ENCODE peak calls at places on chromosomes 11 and 22, in ten cellular contexts. One of them, this sample, is unnamed.
A peak's percentile ranks its signal among the peaks of the same experiment; 100 is the strongest.

GRCh38 chr11:11025087-11025486 is 167.2 kb upstream of the ZBED5 start:
- DNase-seq in AG09309: no peak
- DNase-seq in esophagus squamous epithelium: no peak
- DNase-seq in stimulated activated CD8-positive, alpha-beta memory T cell treated with anti-CD3 and anti-CD28 coated beads, Interleukin-7, amount 100 ng/mL, for 1 hour: no peak
- DNase-seq in H4: no peak
- DNase-seq in stomach: no peak
- DNase-seq in activated CD4-positive, CD25-positive, alpha-beta regulatory T cell: no peak
- DNase-seq in HFFc6: no peak
- DNase-seq in epithelial cell of proximal tubule: no peak
- DNase-seq in neural crest cell: no peak
- DNase-seq in this sample: peak; percentile 65

GRCh38 chr11:95789506-95790122 is at the start of gene FAM76B:
- DNase-seq in H4: peak; percentile 99
- DNase-seq in epithelial cell of proximal tubule: peak; percentile 82
- DNase-seq in neural crest cell: peak; percentile 87
- DNase-seq in stomach: peak; percentile 97
- DNase-seq in stimulated activated CD8-positive, alpha-beta memory T cell treated with anti-CD3 and anti-CD28 coated beads, Interleukin-7, amount 100 ng/mL, for 1 hour: peak; percentile 90
- DNase-seq in esophagus squamous epithelium: peak; percentile 87
- DNase-seq in HFFc6: peak; percentile 99
- DNase-seq in AG09309: peak; percentile 94
- DNase-seq in activated CD4-positive, CD25-positive, alpha-beta regulatory T cell: peak; percentile 82
- DNase-seq in this sample: peak; percentile 99

GRCh38 chr11:69400769-69401590 is 80.5 kb upstream of the LINC01488 start:
- DNase-seq in neural crest cell: no peak
- DNase-seq in AG09309: no peak
- DNase-seq in esophagus squamous epithelium: no peak
- DNase-seq in epithelial cell of proximal tubule: no peak
- DNase-seq in stimulated activated CD8-positive, alpha-beta memory T cell treated with anti-CD3 and anti-CD28 coated beads, Interleukin-7, amount 100 ng/mL, for 1 hour: no peak
- DNase-seq in stomach: no peak
- DNase-seq in activated CD4-positive, CD25-positive, alpha-beta regulatory T cell: no peak
- DNase-seq in HFFc6: no peak
- DNase-seq in H4: no peak
- DNase-seq in this sample: no peak

GRCh38 chr11:10659339-10660216 is 34.0 kb downstream of the IRAG1 start:
- DNase-seq in stomach: no peak
- DNase-seq in epithelial cell of proximal tubule: peak; percentile 66
- DNase-seq in HFFc6: peak; percentile 97
- DNase-seq in neural crest cell: no peak
- DNase-seq in activated CD4-positive, CD25-positive, alpha-beta regulatory T cell: no peak
- DNase-seq in esophagus squamous epithelium: no peak
- DNase-seq in stimulated activated CD8-positive, alpha-beta memory T cell treated with anti-CD3 and anti-CD28 coated beads, Interleukin-7, amount 100 ng/mL, for 1 hour: no peak
- DNase-seq in H4: peak; percentile 75
- DNase-seq in AG09309: peak; percentile 90
- DNase-seq in this sample: peak; percentile 73

GRCh38 chr11:126079640-126080205 is 17.1 kb upstream of the CDON start:
- DNase-seq in stomach: no peak
- DNase-seq in neural crest cell: no peak
- DNase-seq in epithelial cell of proximal tubule: no peak
- DNase-seq in HFFc6: no peak
- DNase-seq in activated CD4-positive, CD25-positive, alpha-beta regulatory T cell: no peak
- DNase-seq in stimulated activated CD8-positive, alpha-beta memory T cell treated with anti-CD3 and anti-CD28 coated beads, Interleukin-7, amount 100 ng/mL, for 1 hour: no peak
- DNase-seq in AG09309: no peak
- DNase-seq in H4: no peak
- DNase-seq in esophagus squamous epithelium: no peak
- DNase-seq in this sample: no peak

GRCh38 chr11:134409552-134410429 is 2.3 kb downstream of the B3GAT1 start:
- DNase-seq in activated CD4-positive, CD25-positive, alpha-beta regulatory T cell: no peak
- DNase-seq in stomach: peak; percentile 67
- DNase-seq in esophagus squamous epithelium: no peak
- DNase-seq in stimulated activated CD8-positive, alpha-beta memory T cell treated with anti-CD3 and anti-CD28 coated beads, Interleukin-7, amount 100 ng/mL, for 1 hour: no peak
- DNase-seq in neural crest cell: no peak
- DNase-seq in epithelial cell of proximal tubule: no peak
- DNase-seq in H4: no peak
- DNase-seq in HFFc6: no peak
- DNase-seq in AG09309: no peak
- DNase-seq in this sample: no peak

GRCh38 chr11:11345099-11345498 is 8.0 kb downstream of the CSNK2A3 start:
- DNase-seq in stomach: peak; percentile 39
- DNase-seq in activated CD4-positive, CD25-positive, alpha-beta regulatory T cell: no peak
- DNase-seq in H4: no peak
- DNase-seq in epithelial cell of proximal tubule: no peak
- DNase-seq in AG09309: no peak
- DNase-seq in HFFc6: no peak
- DNase-seq in stimulated activated CD8-positive, alpha-beta memory T cell treated with anti-CD3 and anti-CD28 coated beads, Interleukin-7, amount 100 ng/mL, for 1 hour: no peak
- DNase-seq in neural crest cell: no peak
- DNase-seq in esophagus squamous epithelium: no peak
- DNase-seq in this sample: no peak

GRCh38 chr11:44453871-44454270 is 111.6 kb upstream of the CD82 start:
- DNase-seq in stomach: no peak
- DNase-seq in stimulated activated CD8-positive, alpha-beta memory T cell treated with anti-CD3 and anti-CD28 coated beads, Interleukin-7, amount 100 ng/mL, for 1 hour: no peak
- DNase-seq in epithelial cell of proximal tubule: no peak
- DNase-seq in neural crest cell: no peak
- DNase-seq in HFFc6: no peak
- DNase-seq in AG09309: no peak
- DNase-seq in esophagus squamous epithelium: no peak
- DNase-seq in H4: no peak
- DNase-seq in activated CD4-positive, CD25-positive, alpha-beta regulatory T cell: no peak
- DNase-seq in this sample: no peak

GRCh38 chr11:117473692-117474091 is 146.0 kb downstream of the CEP164 start:
- DNase-seq in esophagus squamous epithelium: no peak
- DNase-seq in H4: no peak
- DNase-seq in stomach: no peak
- DNase-seq in AG09309: no peak
- DNase-seq in activated CD4-positive, CD25-positive, alpha-beta regulatory T cell: no peak
- DNase-seq in HFFc6: no peak
- DNase-seq in neural crest cell: no peak
- DNase-seq in stimulated activated CD8-positive, alpha-beta memory T cell treated with anti-CD3 and anti-CD28 coated beads, Interleukin-7, amount 100 ng/mL, for 1 hour: no peak
- DNase-seq in epithelial cell of proximal tubule: no peak
- DNase-seq in this sample: peak; percentile 43

GRCh38 chr22:46830001-46830715 is 67.7 kb downstream of the TBC1D22A start:
- DNase-seq in activated CD4-positive, CD25-positive, alpha-beta regulatory T cell: no peak
- DNase-seq in stimulated activated CD8-positive, alpha-beta memory T cell treated with anti-CD3 and anti-CD28 coated beads, Interleukin-7, amount 100 ng/mL, for 1 hour: no peak
- DNase-seq in HFFc6: peak; percentile 68
- DNase-seq in epithelial cell of proximal tubule: no peak
- DNase-seq in esophagus squamous epithelium: no peak
- DNase-seq in stomach: peak; percentile 53
- DNase-seq in H4: no peak
- DNase-seq in AG09309: no peak
- DNase-seq in neural crest cell: no peak
- DNase-seq in this sample: peak; percentile 14

GRCh38 chr22:50444663-50445062 is 30.2 kb downstream of the SBF1 start:
- DNase-seq in epithelial cell of proximal tubule: peak; percentile 44
- DNase-seq in esophagus squamous epithelium: no peak
- DNase-seq in H4: no peak
- DNase-seq in activated CD4-positive, CD25-positive, alpha-beta regulatory T cell: no peak
- DNase-seq in AG09309: peak; percentile 20
- DNase-seq in neural crest cell: no peak
- DNase-seq in stimulated activated CD8-positive, alpha-beta memory T cell treated with anti-CD3 and anti-CD28 coated beads, Interleukin-7, amount 100 ng/mL, for 1 hour: no peak
- DNase-seq in stomach: peak; percentile 84
- DNase-seq in HFFc6: peak; percentile 73
- DNase-seq in this sample: peak; percentile 21

GRCh38 chr11:123628936-123629683 is 25.3 kb downstream of the SCN3B start:
- DNase-seq in esophagus squamous epithelium: no peak
- DNase-seq in activated CD4-positive, CD25-positive, alpha-beta regulatory T cell: no peak
- DNase-seq in stimulated activated CD8-positive, alpha-beta memory T cell treated with anti-CD3 and anti-CD28 coated beads, Interleukin-7, amount 100 ng/mL, for 1 hour: no peak
- DNase-seq in HFFc6: peak; percentile 74
- DNase-seq in H4: no peak
- DNase-seq in epithelial cell of proximal tubule: no peak
- DNase-seq in stomach: peak; percentile 32
- DNase-seq in AG09309: no peak
- DNase-seq in neural crest cell: no peak
- DNase-seq in this sample: no peak

GRCh38 chr11:74776546-74776945 is 27.9 kb downstream of the RNF169 start:
- DNase-seq in activated CD4-positive, CD25-positive, alpha-beta regulatory T cell: no peak
- DNase-seq in stimulated activated CD8-positive, alpha-beta memory T cell treated with anti-CD3 and anti-CD28 coated beads, Interleukin-7, amount 100 ng/mL, for 1 hour: no peak
- DNase-seq in HFFc6: no peak
- DNase-seq in esophagus squamous epithelium: no peak
- DNase-seq in stomach: no peak
- DNase-seq in H4: no peak
- DNase-seq in epithelial cell of proximal tubule: no peak
- DNase-seq in neural crest cell: no peak
- DNase-seq in AG09309: no peak
- DNase-seq in this sample: no peak

GRCh38 chr11:115244758-115245157 is 259.5 kb downstream of the CADM1 start:
- DNase-seq in H4: no peak
- DNase-seq in AG09309: no peak
- DNase-seq in esophagus squamous epithelium: no peak
- DNase-seq in epithelial cell of proximal tubule: no peak
- DNase-seq in neural crest cell: no peak
- DNase-seq in stimulated activated CD8-positive, alpha-beta memory T cell treated with anti-CD3 and anti-CD28 coated beads, Interleukin-7, amount 100 ng/mL, for 1 hour: no peak
- DNase-seq in activated CD4-positive, CD25-positive, alpha-beta regulatory T cell: no peak
- DNase-seq in HFFc6: no peak
- DNase-seq in stomach: no peak
- DNase-seq in this sample: no peak

GRCh38 chr11:116376547-116376946 is 396.2 kb downstream of the BUD13 start:
- DNase-seq in epithelial cell of proximal tubule: no peak
- DNase-seq in H4: no peak
- DNase-seq in stimulated activated CD8-positive, alpha-beta memory T cell treated with anti-CD3 and anti-CD28 coated beads, Interleukin-7, amount 100 ng/mL, for 1 hour: no peak
- DNase-seq in neural crest cell: no peak
- DNase-seq in HFFc6: no peak
- DNase-seq in esophagus squamous epithelium: no peak
- DNase-seq in AG09309: no peak
- DNase-seq in stomach: no peak
- DNase-seq in activated CD4-positive, CD25-positive, alpha-beta regulatory T cell: no peak
- DNase-seq in this sample: no peak

GRCh38 chr11:12868315-12869073 is 140.6 kb upstream of the RASSF10 start:
- DNase-seq in epithelial cell of proximal tubule: no peak
- DNase-seq in AG09309: no peak
- DNase-seq in esophagus squamous epithelium: no peak
- DNase-seq in neural crest cell: no peak
- DNase-seq in stimulated activated CD8-positive, alpha-beta memory T cell treated with anti-CD3 and anti-CD28 coated beads, Interleukin-7, amount 100 ng/mL, for 1 hour: no peak
- DNase-seq in HFFc6: peak; percentile 39
- DNase-seq in H4: no peak
- DNase-seq in stomach: no peak
- DNase-seq in activated CD4-positive, CD25-positive, alpha-beta regulatory T cell: no peak
- DNase-seq in this sample: no peak

GRCh38 chr11:38460429-38460828 is 1862.4 kb upstream of the RAG2 start:
- DNase-seq in H4: no peak
- DNase-seq in stimulated activated CD8-positive, alpha-beta memory T cell treated with anti-CD3 and anti-CD28 coated beads, Interleukin-7, amount 100 ng/mL, for 1 hour: no peak
- DNase-seq in stomach: no peak
- DNase-seq in neural crest cell: no peak
- DNase-seq in epithelial cell of proximal tubule: no peak
- DNase-seq in HFFc6: no peak
- DNase-seq in AG09309: no peak
- DNase-seq in esophagus squamous epithelium: no peak
- DNase-seq in activated CD4-positive, CD25-positive, alpha-beta regulatory T cell: no peak
- DNase-seq in this sample: peak; percentile 26

GRCh38 chr11:42598341-42598740 is 713.5 kb upstream of the API5 start:
- DNase-seq in neural crest cell: no peak
- DNase-seq in epithelial cell of proximal tubule: no peak
- DNase-seq in stomach: no peak
- DNase-seq in activated CD4-positive, CD25-positive, alpha-beta regulatory T cell: no peak
- DNase-seq in stimulated activated CD8-positive, alpha-beta memory T cell treated with anti-CD3 and anti-CD28 coated beads, Interleukin-7, amount 100 ng/mL, for 1 hour: no peak
- DNase-seq in H4: no peak
- DNase-seq in AG09309: no peak
- DNase-seq in esophagus squamous epithelium: no peak
- DNase-seq in HFFc6: no peak
- DNase-seq in this sample: no peak

GRCh38 chr11:105740164-105740903 is 130.5 kb downstream of the GRIA4 start:
- DNase-seq in AG09309: no peak
- DNase-seq in epithelial cell of proximal tubule: no peak
- DNase-seq in stimulated activated CD8-positive, alpha-beta memory T cell treated with anti-CD3 and anti-CD28 coated beads, Interleukin-7, amount 100 ng/mL, for 1 hour: no peak
- DNase-seq in esophagus squamous epithelium: no peak
- DNase-seq in H4: no peak
- DNase-seq in neural crest cell: no peak
- DNase-seq in HFFc6: no peak
- DNase-seq in stomach: no peak
- DNase-seq in activated CD4-positive, CD25-positive, alpha-beta regulatory T cell: no peak
- DNase-seq in this sample: no peak

GRCh38 chr11:43747130-43747802 is 66.7 kb downstream of the HSD17B12 start:
- DNase-seq in AG09309: no peak
- DNase-seq in activated CD4-positive, CD25-positive, alpha-beta regulatory T cell: no peak
- DNase-seq in HFFc6: no peak
- DNase-seq in H4: no peak
- DNase-seq in epithelial cell of proximal tubule: no peak
- DNase-seq in esophagus squamous epithelium: no peak
- DNase-seq in stomach: no peak
- DNase-seq in neural crest cell: no peak
- DNase-seq in stimulated activated CD8-positive, alpha-beta memory T cell treated with anti-CD3 and anti-CD28 coated beads, Interleukin-7, amount 100 ng/mL, for 1 hour: no peak
- DNase-seq in this sample: no peak